ENCODE peak calls at places on chromosome 6, in six cellular contexts. N, Y, A, T, F and D are unnamed samples.

GRCh38 chr6:78489874-78490273 is 377.5 kb upstream of the IRAK1BP1 start:
- DNase-seq in F (no peak), Y (no peak), N (no peak), T (no peak), A (peak; percentile 54), D (no peak)

GRCh38 chr6:111377558-111378120 is 105.4 kb downstream of the REV3L start:
- DNase-seq in N (no peak), T (no peak), F (no peak), A (peak; percentile 21), Y (no peak), D (no peak)

GRCh38 chr6:155327326-155328073 is 13.2 kb upstream of the TFB1M start:
- DNase-seq in N (no peak), A (peak; percentile 80), Y (peak; percentile 76), F (peak; percentile 16), T (peak; percentile 74), D (peak; percentile 38)

GRCh38 chr6:146543211-146543939 is at the start of gene RAB32:
- DNase-seq in Y (no peak), F (peak; percentile 89), A (peak; percentile 94), T (peak; percentile 97), N (peak; percentile 87), D (no peak)

GRCh38 chr6:44735631-44735963 is 348.1 kb downstream of the CDC5L start:
- DNase-seq in T (peak; percentile 72), N (no peak), A (peak; percentile 19), F (no peak), Y (no peak), D (no peak)

GRCh38 chr6:57198926-57199636 is 23.0 kb downstream of the RAB23 start:
- DNase-seq in T (no peak), A (no peak), N (no peak), Y (no peak), F (peak; percentile 21), D (no peak)

GRCh38 chr6:136408205-136408604 is 118.6 kb upstream of the BCLAF1 start:
- DNase-seq in T (peak; percentile 37), N (no peak), A (peak; percentile 42), Y (no peak), F (no peak), D (no peak)

GRCh38 chr6:56368484-56368883 is 121.1 kb upstream of the COL21A1 start:
- DNase-seq in F (no peak), T (peak; percentile 17), A (no peak), Y (no peak), N (no peak), D (no peak)

GRCh38 chr6:13296536-13296997 is 31.8 kb downstream of the TBC1D7 start:
- DNase-seq in Y (peak; percentile 92), F (no peak), A (no peak), T (no peak), N (no peak), D (no peak)

GRCh38 chr6:71190809-71191208 is 97.8 kb upstream of the OGFRL1 start:
- DNase-seq in A (peak; percentile 54), F (no peak), T (peak; percentile 44), Y (peak; percentile 67), N (no peak), D (no peak)

GRCh38 chr6:31886426-31887068 is 7.8 kb upstream of the SLC44A4 start:
- DNase-seq in Y (no peak), F (peak; percentile 37), N (no peak), T (no peak), A (no peak), D (no peak)

GRCh38 chr6:38957426-38957825 is 91.2 kb upstream of the GLP1R start:
- DNase-seq in A (no peak), Y (no peak), F (no peak), N (no peak), T (no peak), D (no peak)

GRCh38 chr6:166629628-166630027 is 2.6 kb upstream of the RPS6KA2 start:
- DNase-seq in N (no peak), F (no peak), A (peak; percentile 40), Y (no peak), T (peak; percentile 81), D (no peak)

GRCh38 chr6:135052939-135053338 is 1.7 kb downstream of the HBS1L start:
- DNase-seq in T (no peak), N (no peak), A (no peak), F (no peak), Y (no peak), D (no peak)

GRCh38 chr6:144582939-144583613 is 297.9 kb downstream of the UTRN start:
- DNase-seq in F (no peak), A (peak; percentile 49), Y (peak; percentile 63), N (no peak), T (no peak), D (peak; percentile 8)

GRCh38 chr6:155001482-155001881 is 6.4 kb downstream of the TIAM2 start:
- DNase-seq in F (no peak), T (peak; percentile 37), A (peak; percentile 74), Y (no peak), N (no peak), D (no peak)

GRCh38 chr6:22598386-22598785 is 29.0 kb downstream of the HDGFL1 start:
- DNase-seq in A (no peak), N (no peak), Y (no peak), F (no peak), T (no peak), D (no peak)

GRCh38 chr6:11412011-11412424 is 125.5 kb upstream of the TMEM170B start:
- DNase-seq in F (no peak), N (no peak), A (peak; percentile 35), T (peak; percentile 67), Y (no peak), D (no peak)

GRCh38 chr6:3136361-3136760 is 17.9 kb downstream of the BPHL start:
- DNase-seq in N (no peak), T (no peak), A (no peak), Y (no peak), F (no peak), D (no peak)

GRCh38 chr6:113137411-113137810 is 719.7 kb upstream of the MARCKS start:
- DNase-seq in T (no peak), F (peak; percentile 2), N (no peak), A (peak; percentile 71), Y (no peak), D (no peak)

GRCh38 chr6:99092009-99092408 is 144.3 kb upstream of the FBXL4 start:
- DNase-seq in T (no peak), N (no peak), F (no peak), Y (peak; percentile 49), A (no peak), D (no peak)

GRCh38 chr6:31114970-31115849 is 610 bp downstream of the PSORS1C1 start:
- DNase-seq in Y (no peak), A (peak; percentile 69), T (peak; percentile 76), F (peak; percentile 61), N (no peak), D (no peak)

GRCh38 chr6:152552616-152553209 is 84.4 kb downstream of the SYNE1 start:
- DNase-seq in N (no peak), A (peak; percentile 73), T (peak; percentile 70), F (peak; percentile 19), Y (peak; percentile 74), D (no peak)

GRCh38 chr6:17045581-17046322 is 56.1 kb upstream of the STMND1 start:
- DNase-seq in N (no peak), Y (no peak), T (peak; percentile 95), A (peak; percentile 52), F (no peak), D (no peak)

GRCh38 chr6:161318456-161318855 is 44.6 kb upstream of the AGPAT4 start:
- DNase-seq in Y (no peak), T (no peak), A (no peak), F (no peak), N (no peak), D (no peak)

GRCh38 chr6:112468359-112468758 is 121.2 kb downstream of the RFPL4B start:
- DNase-seq in T (peak; percentile 86), A (peak; percentile 32), F (no peak), N (no peak), Y (no peak), D (no peak)

DNA sequence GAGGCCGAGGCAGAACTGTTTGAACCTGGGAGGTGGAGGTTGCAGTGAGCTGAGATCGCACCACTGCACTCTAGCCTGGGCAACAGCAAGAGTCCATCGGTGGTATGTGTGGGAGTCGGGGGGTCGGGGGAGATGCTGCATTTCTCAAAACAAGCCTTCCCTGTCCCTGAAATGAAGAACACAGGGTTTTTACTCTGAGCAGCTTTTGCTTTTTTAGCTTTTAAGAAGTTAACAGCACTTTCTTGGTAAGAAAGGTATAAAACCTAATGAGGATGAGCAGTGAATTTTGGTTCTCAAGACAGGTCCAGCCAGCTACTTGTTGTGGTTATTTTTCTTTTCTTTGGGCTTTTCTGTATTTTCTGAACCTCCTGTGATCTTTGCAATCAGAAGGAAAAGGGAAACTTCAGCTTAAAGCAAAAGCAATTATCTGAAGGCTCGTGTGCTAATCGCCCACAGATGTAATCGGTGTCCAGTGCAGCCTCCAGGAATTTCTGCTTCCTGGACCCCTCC is 3.7 kb downstream of the RPL10A start:
- DNase-seq in Y (no peak), N (no peak), T (no peak), A (no peak), F (no peak), D (no peak)
- H3K4me3 ChIP-seq in Y (peak overlapping the region; percentile 91), N (no peak overlapping the region), T (peak overlapping the region; percentile 15), A (no peak overlapping the region), F (no peak overlapping the region), D (no peak overlapping the region)

GRCh38 chr6:106530502-106530901 is 98.8 kb downstream of the RTN4IP1 start:
- DNase-seq in F (no peak), A (peak; percentile 65), N (no peak), Y (no peak), T (peak; percentile 82), D (no peak)
- H3K4me3 ChIP-seq in F (no peak overlapping the region), A (no peak overlapping the region), N (no peak overlapping the region), Y (no peak overlapping the region), T (no peak overlapping the region), D (no peak overlapping the region)

DNA sequence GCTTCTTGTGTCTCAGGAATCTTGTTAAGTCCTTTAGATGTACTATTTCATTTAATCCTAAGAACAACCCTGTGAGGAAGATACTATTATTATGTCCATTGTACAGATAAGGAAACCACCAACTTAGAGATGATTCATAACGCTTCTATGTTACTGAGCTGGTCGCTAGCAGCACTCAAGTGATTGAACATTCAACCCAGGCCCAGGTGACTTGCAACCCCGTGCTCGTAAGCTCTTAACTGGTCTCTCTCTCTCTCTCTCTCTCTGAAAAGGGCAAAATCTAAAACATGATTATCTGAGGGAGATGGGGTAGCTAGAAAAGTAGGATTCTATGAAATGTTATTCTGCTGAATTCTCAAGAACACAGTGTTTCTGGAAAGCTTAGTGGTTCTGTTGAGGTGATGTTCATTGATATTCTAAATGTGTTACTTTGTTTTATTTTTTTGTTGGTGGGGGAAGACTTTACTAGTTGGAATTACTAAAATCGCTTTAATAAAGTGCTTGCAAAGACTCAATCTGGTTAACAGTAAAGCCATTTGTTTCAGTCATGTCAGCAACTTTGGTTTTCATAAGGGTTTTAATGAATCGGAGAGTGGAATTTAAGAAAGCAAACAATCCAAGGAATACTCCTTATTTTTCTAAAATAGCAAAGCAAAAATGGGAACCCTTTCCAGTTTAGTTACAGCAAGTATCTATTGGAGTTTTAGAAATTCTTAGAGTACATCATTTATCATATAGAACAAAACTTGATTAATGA is 265.0 kb upstream of the TAB2 start:
- DNase-seq in Y (no peak), N (no peak), F (no peak), T (no peak), A (no peak), D (no peak)
- H3K4me3 ChIP-seq in Y (no peak overlapping the region), N (no peak overlapping the region), F (no peak overlapping the region), T (no peak overlapping the region), A (no peak overlapping the region), D (no peak overlapping the region)

DNA sequence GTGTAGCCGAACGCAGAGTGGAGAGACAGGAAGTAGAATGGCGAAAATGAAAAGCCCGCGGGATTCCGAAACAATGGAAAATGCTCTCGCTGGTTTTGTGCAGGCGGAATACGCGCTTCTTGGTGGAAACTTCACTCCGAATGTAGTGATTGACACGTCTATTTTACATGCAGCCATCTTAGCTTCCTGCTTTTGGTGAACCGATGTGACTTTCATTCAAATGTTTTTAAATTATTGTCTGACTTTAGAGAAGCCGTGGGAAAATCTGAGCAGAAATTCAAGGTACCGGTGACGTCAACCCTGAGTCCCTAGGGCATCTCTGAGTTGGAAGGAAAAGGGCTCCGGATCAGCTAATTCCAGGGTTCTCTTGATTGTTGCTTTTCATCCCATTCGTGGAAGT is 11.4 kb downstream of the GPX5 start:
- DNase-seq in F (no peak), A (peak; percentile 13), T (no peak), Y (no peak), N (no peak), D (no peak)
- H3K4me3 ChIP-seq in F (peak overlapping the region; percentile 62), A (peak overlapping the region; percentile 30), T (no peak overlapping the region), Y (peak overlapping the region; percentile 28), N (no peak overlapping the region), D (peak overlapping the region; percentile 27)